ENCODE peak calls at places on chromosomes 6 and 20, in nine cellular contexts. B is naive thymus-derived CD8-positive, alpha-beta T cell; I is Right ventricle myocardium inferior; S is CD4-positive, alpha-beta T cell; V is body of pancreas; O is heart right ventricle; J is mucosa of descending colon; W is heart left ventricle; Y is WTC11. P is an unnamed sample.
A peak's percentile ranks its signal among the peaks of the same experiment; 100 is the strongest.

GRCh38 chr6:111238464-111239119 is 151.3 kb downstream of the SLC16A10 start:
- ATAC-seq in W (no peak), V (no peak), J (no peak), I (no peak), O (no peak), B (no peak), S (no peak), Y (no peak), P (no peak)

GRCh38 chr20:12394786-12395185 is 477.1 kb downstream of the BTBD3 start:
- ATAC-seq in W (no peak), V (no peak), Y (peak; percentile 99), B (no peak), S (no peak), J (no peak), O (no peak), I (no peak), P (no peak)

GRCh38 chr6:166007349-166008263 is 160.0 kb downstream of the TBXT start:
- ATAC-seq in V (no peak), O (peak; percentile 30), B (no peak), W (peak; percentile 29), S (no peak), Y (no peak), J (no peak), I (peak; percentile 36), P (no peak)

GRCh38 chr6:129501401-129502051 is 208.5 kb downstream of the ARHGAP18 start:
- ATAC-seq in Y (peak; percentile 63), I (no peak), O (no peak), B (no peak), S (no peak), W (peak; percentile 69), J (peak; percentile 52), V (peak; percentile 54), P (peak; percentile 65)

GRCh38 chr6:83119742-83120300 is 52.4 kb downstream of the DOP1A start:
- ATAC-seq in B (no peak), Y (no peak), I (no peak), S (no peak), J (no peak), V (no peak), O (no peak), W (no peak), P (no peak)

GRCh38 chr6:88370127-88370710 is 204.1 kb upstream of the CNR1 start:
- ATAC-seq in S (no peak), V (no peak), I (no peak), Y (no peak), O (no peak), B (no peak), J (no peak), W (no peak), P (no peak)

GRCh38 chr6:25934181-25934580 is 3.7 kb upstream of the SLC17A2 start:
- ATAC-seq in W (no peak), V (no peak), J (no peak), S (no peak), Y (no peak), I (no peak), O (no peak), B (no peak), P (no peak)

GRCh38 chr6:2514965-2515543 is 235.7 kb downstream of the MYLK4 start:
- ATAC-seq in O (no peak), Y (no peak), J (peak; percentile 93), S (no peak), V (peak; percentile 47), I (no peak), B (no peak), W (no peak), P (no peak)

GRCh38 chr6:152671146-152671545 is 26.6 kb upstream of the MYCT1 start:
- ATAC-seq in O (no peak), V (no peak), S (no peak), I (no peak), W (no peak), J (no peak), B (no peak), Y (no peak), P (no peak)

GRCh38 chr20:49252556-49253350 is 25.1 kb downstream of the ZNFX1 start:
- ATAC-seq in S (no peak), W (no peak), I (no peak), J (no peak), O (no peak), Y (no peak), B (no peak), V (peak; percentile 78), P (no peak)